ENCODE peak calls at places on chromosomes 1 and 21, in four cellular contexts. F is GM12891, L is K562, Q is GM12878. C is an unnamed sample.

GRCh38 chr1:17822741-17823426 is 67.8 kb downstream of the ACTL8 start:
- DNase-seq in F (no peak), L (no peak), Q (no peak), C (no peak)

GRCh38 chr1:161946071-161946987 is 77.3 kb downstream of the OLFML2B start:
- DNase-seq in Q (no peak), L (no peak), F (no peak), C (no peak)

GRCh38 chr21:14889080-14889805 is 175.6 kb downstream of the NRIP1 start:
- DNase-seq in F (no peak), L (no peak), Q (no peak), C (no peak)

GRCh38 chr1:181383695-181384094 is 99.6 kb upstream of the CACNA1E start:
- DNase-seq in L (no peak), F (no peak), Q (no peak), C (peak; percentile 33)

GRCh38 chr1:15028117-15028516 is 125.4 kb upstream of the TMEM51 start:
- DNase-seq in F (no peak), Q (no peak), L (no peak), C (no peak)

GRCh38 chr1:204885790-204886189 is 15.1 kb downstream of the NFASC start:
- DNase-seq in Q (no peak), F (no peak), L (no peak), C (no peak)

GRCh38 chr1:85087659-85088407 is 39.5 kb upstream of the MCOLN3 start:
- DNase-seq in F (no peak), L (no peak), Q (no peak), C (no peak)

GRCh38 chr1:209409786-209410185 is 173.7 kb upstream of the CAMK1G start:
- DNase-seq in L (no peak), Q (no peak), F (no peak), C (no peak)

GRCh38 chr1:227788279-227789041 is 27.0 kb upstream of the PRSS38 start:
- DNase-seq in F (peak; percentile 62), L (no peak), Q (no peak), C (peak; percentile 20)

GRCh38 chr1:76891931-76892330 is 24.7 kb downstream of the ST6GALNAC5 start:
- DNase-seq in F (no peak), L (no peak), Q (no peak), C (peak; percentile 27)

GRCh38 chr1:61079276-61079897 is 3.0 kb upstream of the NFIA start:
- DNase-seq in Q (no peak), F (no peak), L (no peak), C (no peak)

GRCh38 chr1:205214756-205215155 is 3.3 kb upstream of the DSTYK start:
- DNase-seq in L (no peak), F (no peak), Q (no peak), C (no peak)

GRCh38 chr1:229158317-229159294 is 112.3 kb upstream of the RAB4A start:
- DNase-seq in F (no peak), Q (no peak), L (no peak), C (peak; percentile 88)

GRCh38 chr1:197137322-197137721 is 9.1 kb downstream of the ASPM start:
- DNase-seq in Q (no peak), F (no peak), L (no peak), C (no peak)

GRCh38 chr1:212771341-212771740 is 20.2 kb downstream of the NSL1 start:
- DNase-seq in F (no peak), Q (no peak), L (no peak), C (no peak)

GRCh38 chr1:229132106-229132443 is 138.8 kb upstream of the RAB4A start:
- DNase-seq in L (no peak), F (no peak), Q (no peak), C (no peak)

GRCh38 chr1:94540440-94541174 is 952 bp downstream of the F3 start:
- DNase-seq in Q (no peak), L (no peak), F (no peak), C (no peak)

GRCh38 chr1:30419831-30420230 is 303.6 kb downstream of the MATN1 start:
- DNase-seq in F (no peak), L (no peak), Q (no peak), C (no peak)

GRCh38 chr1:52733368-52733767 is 7.1 kb downstream of the ZYG11B start:
- DNase-seq in L (no peak), Q (no peak), F (no peak), C (no peak)

GRCh38 chr1:233843523-233844204 is 60.8 kb upstream of the SLC35F3 start:
- DNase-seq in L (no peak), Q (no peak), F (no peak), C (no peak)

GRCh38 chr1:33152685-33153432 is 29.0 kb downstream of the TRIM62 start:
- DNase-seq in L (no peak), F (no peak), Q (no peak), C (no peak)

GRCh38 chr1:47598357-47598756 is 160.5 kb downstream of the FOXD2 start:
- DNase-seq in L (no peak), F (no peak), Q (no peak), C (no peak)

GRCh38 chr1:226638608-226639007 is 90.0 kb downstream of the STUM start:
- DNase-seq in L (no peak), F (no peak), Q (no peak), C (no peak)

GRCh38 chr1:39564941-39565340 is 11.6 kb downstream of the PABPC4 start:
- DNase-seq in L (no peak), Q (no peak), F (no peak), C (no peak)

GRCh38 chr1:65827346-65827745 is 34.7 kb downstream of the PDE4B start:
- DNase-seq in L (no peak), Q (no peak), F (no peak), C (no peak)

GRCh38 chr1:191343816-191344215 is 814.4 kb upstream of the RGS18 start:
- DNase-seq in L (no peak), F (no peak), Q (no peak), C (no peak)

GRCh38 chr1:29732438-29732837 is 496.1 kb downstream of the PTPRU start:
- DNase-seq in Q (no peak), F (no peak), L (no peak), C (no peak)

GRCh38 chr21:42059141-42059540 is 12.0 kb upstream of the UMODL1 start:
- DNase-seq in L (no peak), Q (no peak), F (no peak), C (no peak)

GRCh38 chr1:160209656-160210046 is 4.5 kb downstream of the PEA15 start:
- DNase-seq in L (no peak), Q (no peak), F (no peak), C (no peak)

GRCh38 chr1:59705849-59706599 is 108.7 kb upstream of the HOOK1 start:
- DNase-seq in Q (no peak), L (no peak), F (no peak), C (no peak)

GRCh38 chr1:245116131-245116530 is 38.7 kb upstream of the KIF26B start:
- DNase-seq in F (no peak), Q (no peak), L (no peak), C (no peak)

GRCh38 chr21:19468981-19469715 is 1065.6 kb upstream of the TMPRSS15 start:
- DNase-seq in F (no peak), L (no peak), Q (no peak), C (no peak)

GRCh38 chr21:44089001-44089911 is 17.9 kb upstream of the PWP2 start:
- DNase-seq in Q (no peak), F (no peak), L (no peak), C (peak; percentile 94)
- TF ChIP-seq SPI1 in Q (no peak), F (no peak), L (no peak), C (peak; percentile 54)

DNA sequence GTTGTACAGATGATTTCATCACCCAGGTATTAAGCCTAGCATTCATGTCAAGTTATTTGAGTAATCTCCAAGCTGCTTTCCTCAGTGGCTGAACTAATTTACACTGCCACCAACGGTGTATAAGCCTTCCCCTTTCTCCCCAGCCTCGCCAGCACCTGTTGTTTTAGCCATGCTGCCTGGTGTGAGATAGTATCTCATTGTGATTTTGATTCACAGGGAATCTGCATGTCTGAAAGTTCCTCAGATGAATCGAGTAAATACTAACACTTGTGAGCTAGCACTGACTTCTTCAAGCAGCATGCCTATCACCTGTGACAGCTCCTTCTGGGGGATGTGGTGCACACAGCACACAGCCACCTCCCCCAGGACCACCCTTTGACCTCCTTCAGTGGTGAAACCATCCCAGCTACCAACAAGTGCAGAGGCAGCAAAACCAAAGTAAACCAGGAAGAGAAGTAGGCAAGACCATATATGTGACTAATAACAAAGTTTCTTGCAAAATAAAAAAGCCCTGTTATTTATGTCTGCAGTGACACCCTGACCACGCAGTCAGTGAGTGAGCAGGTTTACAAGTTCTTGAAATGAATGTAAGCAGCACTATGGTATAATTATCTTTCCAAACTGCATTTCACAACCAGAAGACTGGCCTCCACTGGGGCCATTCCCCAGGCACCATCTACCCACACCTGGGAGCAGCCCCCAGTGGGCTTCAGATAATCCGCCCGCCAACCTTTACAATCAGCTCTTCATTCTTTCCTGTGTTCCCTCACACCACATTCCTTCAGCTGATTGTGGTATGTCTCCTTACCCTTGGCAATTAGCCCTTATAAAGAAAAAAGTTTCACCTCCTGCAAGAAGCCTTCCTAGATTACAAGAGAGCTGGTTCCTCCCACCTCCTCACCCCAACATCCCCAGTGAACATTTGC is 173.8 kb downstream of the ETS2 start:
- DNase-seq in F (no peak), L (no peak), Q (no peak), C (no peak)
- TF ChIP-seq SPI1 in F (no peak), L (no peak), Q (no peak), C (peak; percentile 32)

GRCh38 chr1:25906644-25907300 is 553 bp upstream of the STMN1 start:
- DNase-seq in L (peak; percentile 73), Q (no peak), F (no peak), C (peak; percentile 28)
- TF ChIP-seq SPI1 in L (no peak), Q (no peak), F (no peak), C (no peak)

DNA sequence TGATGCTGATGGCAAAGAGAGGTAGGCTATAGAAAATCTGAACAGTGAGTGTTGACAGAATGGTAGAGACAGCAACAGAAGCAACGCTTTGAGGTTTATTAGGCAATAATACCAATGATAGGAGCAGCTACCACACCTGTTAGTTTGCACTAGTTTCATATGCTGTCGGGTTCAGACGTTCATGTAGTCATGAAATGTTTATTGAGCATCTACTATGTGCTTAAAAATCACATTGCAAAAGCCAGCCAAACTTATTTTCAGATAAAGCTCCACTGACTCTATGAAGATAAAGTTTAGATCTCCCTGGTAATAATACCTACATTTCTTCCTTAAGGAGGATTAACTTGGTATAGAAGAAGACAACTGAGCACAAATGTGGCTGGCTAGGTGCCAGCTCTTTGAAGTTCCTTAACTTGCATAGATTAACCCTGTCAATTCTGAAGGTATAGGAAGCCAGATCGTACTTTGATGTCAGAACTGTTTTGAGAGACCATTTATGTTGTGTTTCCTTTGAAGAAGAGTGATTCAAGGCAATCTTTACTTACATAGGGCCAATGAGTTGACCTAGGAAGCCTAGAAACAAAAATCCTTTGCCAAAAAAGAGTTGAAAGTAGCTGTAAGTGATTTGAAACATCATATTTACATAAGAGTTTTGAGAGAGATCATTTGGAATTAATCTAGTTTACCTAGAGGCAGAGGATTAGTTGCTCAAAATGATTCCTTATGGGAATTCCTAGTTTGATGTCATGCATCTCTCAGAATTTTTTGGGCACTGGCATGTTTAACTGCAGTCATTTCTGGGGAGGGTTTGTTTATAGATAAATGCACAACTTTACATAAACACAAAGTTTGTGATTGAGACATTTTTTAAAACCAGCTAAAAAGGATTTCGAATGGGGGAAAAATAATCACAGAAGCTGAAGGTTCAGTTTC is 71.6 kb downstream of the DISP1 start:
- DNase-seq in L (no peak), F (no peak), Q (no peak), C (no peak)
- TF ChIP-seq SPI1 in L (no peak), F (no peak), Q (no peak), C (no peak)

DNA sequence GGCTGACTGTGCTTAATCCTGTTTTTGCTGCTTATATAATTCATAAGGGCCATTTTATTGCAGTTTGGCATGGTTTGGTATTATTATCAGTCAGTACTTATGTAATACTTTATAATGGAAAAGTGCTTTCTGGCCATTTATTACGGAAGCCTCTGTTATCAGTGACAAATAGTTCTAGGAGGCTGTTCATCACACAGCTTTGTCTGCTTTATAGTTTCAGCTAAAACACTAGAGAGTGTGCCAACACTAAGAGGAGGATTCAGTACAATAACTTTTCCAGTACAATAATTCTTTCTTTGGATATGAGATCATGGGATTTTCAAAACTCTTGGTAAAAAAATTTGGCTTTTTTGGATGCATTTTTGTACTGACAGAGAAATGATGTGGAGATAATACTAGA is 102.9 kb upstream of the PTGFR start:
- DNase-seq in Q (no peak), F (no peak), L (no peak), C (no peak)
- TF ChIP-seq SPI1 in Q (no peak), F (no peak), L (no peak), C (no peak)